ENCODE peak calls at places on chromosomes 4 and X, in eight cellular contexts. K, X, U, F, E, N, P and I are unnamed samples.
A peak's percentile ranks its signal among the peaks of the same experiment; 100 is the strongest.

GRCh38 chr4:158729716-158730559 is 6.7 kb upstream of the PPID start:
- DNase-seq in K (peak; percentile 65), X (peak; percentile 71), U (peak; percentile 46), F (peak; percentile 31), E (peak; percentile 45), N (peak; percentile 62), P (no peak), I (peak; percentile 45)

GRCh38 chrX:1554469-1555210 is 17.7 kb upstream of the P2RY8 start:
- DNase-seq in K (no peak), X (no peak), U (no peak), F (no peak), E (no peak), N (no peak), P (no peak), I (peak; percentile 70)

GRCh38 chr4:2378898-2379297 is 39.5 kb downstream of the ZFYVE28 start:
- DNase-seq in K (no peak), X (no peak), U (no peak), F (no peak), E (no peak), N (no peak), P (no peak), I (no peak)

GRCh38 chr4:155529197-155529596 is 137.5 kb upstream of the GUCY1A1 start:
- DNase-seq in K (peak; percentile 11), X (no peak), U (no peak), F (no peak), E (no peak), N (peak; percentile 29), P (no peak), I (peak; percentile 1)

GRCh38 chr4:68865760-68866159 is 50.0 kb downstream of the UGT2B10 start:
- DNase-seq in K (no peak), X (no peak), U (no peak), F (no peak), E (no peak), N (no peak), P (no peak), I (no peak)

GRCh38 chr4:90727938-90728337 is 600.7 kb downstream of the CCSER1 start:
- DNase-seq in K (peak; percentile 40), X (peak; percentile 70), U (no peak), F (no peak), E (no peak), N (peak; percentile 86), P (no peak), I (no peak)

GRCh38 chrX:43693602-43694406 is 37.7 kb downstream of the MAOA start:
- DNase-seq in K (peak; percentile 8), X (no peak), U (no peak), F (peak; percentile 39), E (no peak), N (no peak), P (no peak), I (no peak)

GRCh38 chr4:148831945-148832344 is 389.7 kb upstream of the NR3C2 start:
- DNase-seq in K (peak; percentile 91), X (peak; percentile 85), U (no peak), F (no peak), E (no peak), N (peak; percentile 16), P (no peak), I (no peak)

GRCh38 chr4:173543266-173543665 is 13.2 kb upstream of the HAND2 start:
- DNase-seq in K (no peak), X (no peak), U (no peak), F (no peak), E (no peak), N (no peak), P (no peak), I (no peak)

GRCh38 chr4:93317046-93317445 is 511.5 kb upstream of the ATOH1 start:
- DNase-seq in K (no peak), X (no peak), U (peak; percentile 45), F (no peak), E (no peak), N (no peak), P (no peak), I (no peak)

GRCh38 chr4:68951078-68951805 is at the start of gene UGT2A3:
- DNase-seq in K (no peak), X (no peak), U (no peak), F (peak; percentile 76), E (no peak), N (peak; percentile 67), P (no peak), I (no peak)

GRCh38 chrX:135543924-135544323 is 23.5 kb downstream of the INTS6L start:
- DNase-seq in K (no peak), X (no peak), U (no peak), F (no peak), E (peak; percentile 4), N (peak; percentile 1), P (no peak), I (no peak)

GRCh38 chr4:114267976-114268375 is 288.5 kb upstream of the ARSJ start:
- DNase-seq in K (no peak), X (no peak), U (no peak), F (no peak), E (no peak), N (no peak), P (no peak), I (no peak)

GRCh38 chr4:2182981-2183380 is 58.9 kb downstream of the HAUS3 start:
- DNase-seq in K (peak; percentile 9), X (no peak), U (no peak), F (no peak), E (no peak), N (no peak), P (no peak), I (no peak)

GRCh38 chrX:115029869-115030564 is 12.6 kb upstream of the IL13RA2 start:
- DNase-seq in K (peak; percentile 4), X (no peak), U (no peak), F (no peak), E (no peak), N (no peak), P (no peak), I (no peak)

GRCh38 chr4:172707622-172708021 is 461.0 kb upstream of the GALNT7 start:
- DNase-seq in K (no peak), X (no peak), U (no peak), F (no peak), E (no peak), N (no peak), P (no peak), I (no peak)

GRCh38 chrX:100648601-100649417 is 4.8 kb downstream of the SRPX2 start:
- DNase-seq in K (peak; percentile 74), X (no peak), U (no peak), F (no peak), E (no peak), N (no peak), P (no peak), I (no peak)

GRCh38 chr4:181688416-181688815 is 554.8 kb upstream of the TENM3 start:
- DNase-seq in K (peak; percentile 92), X (peak; percentile 54), U (no peak), F (no peak), E (peak; percentile 57), N (no peak), P (no peak), I (no peak)

GRCh38 chrX:12805333-12805732 is 14.1 kb downstream of the PRPS2 start:
- DNase-seq in K (no peak), X (no peak), U (no peak), F (no peak), E (no peak), N (no peak), P (no peak), I (no peak)

GRCh38 chr4:84455697-84456096 is 43.4 kb downstream of the NKX6-1 start:
- DNase-seq in K (peak; percentile 19), X (no peak), U (no peak), F (no peak), E (no peak), N (no peak), P (no peak), I (no peak)

GRCh38 chr4:2837904-2838496 is 5.6 kb upstream of the ADD1 start:
- DNase-seq in K (peak; percentile 37), X (no peak), U (no peak), F (no peak), E (no peak), N (no peak), P (no peak), I (peak; percentile 84)

GRCh38 chr4:96035727-96036126 is 195.8 kb downstream of the PDHA2 start:
- DNase-seq in K (no peak), X (peak; percentile 34), U (peak; percentile 1), F (no peak), E (no peak), N (peak; percentile 39), P (no peak), I (no peak)

GRCh38 chrX:45788941-45789348 is 588.3 kb upstream of the DIPK2B start:
- DNase-seq in K (peak; percentile 77), X (no peak), U (no peak), F (no peak), E (no peak), N (no peak), P (no peak), I (no peak)

GRCh38 chr4:37663552-37663951 is 22.6 kb downstream of the RELL1 start:
- DNase-seq in K (no peak), X (no peak), U (no peak), F (no peak), E (no peak), N (no peak), P (no peak), I (no peak)

GRCh38 chr4:102399021-102399420 is 53.7 kb upstream of the SLC39A8 start:
- DNase-seq in K (no peak), X (no peak), U (no peak), F (no peak), E (no peak), N (no peak), P (no peak), I (no peak)